ENCODE peak calls at places on chromosomes 3 and 15, in six cellular contexts. W, D, A, V, L and Q are unnamed samples.

GRCh38 chr15:99485992-99486370 is 79.8 kb upstream of the MEF2A start:
- DNase-seq in W (no peak), D (no peak), A (peak; percentile 34), V (no peak), L (no peak), Q (peak; percentile 67)

GRCh38 chr3:40226636-40227035 is 82.9 kb upstream of the EIF1B start:
- DNase-seq in W (no peak), D (no peak), A (no peak), V (no peak), L (no peak), Q (no peak)

GRCh38 chr15:85722374-85722773 is 72.4 kb downstream of the KLHL25 start:
- DNase-seq in W (no peak), D (no peak), A (no peak), V (no peak), L (no peak), Q (no peak)

GRCh38 chr3:26657406-26657976 is 34.9 kb downstream of the LRRC3B start:
- DNase-seq in W (no peak), D (no peak), A (no peak), V (no peak), L (no peak), Q (no peak)

GRCh38 chr3:40975711-40976121 is 223.6 kb upstream of the CTNNB1 start:
- DNase-seq in W (no peak), D (no peak), A (peak; percentile 39), V (no peak), L (no peak), Q (no peak)

GRCh38 chr15:70156781-70157261 is 59.1 kb upstream of the TLE3 start:
- DNase-seq in W (no peak), D (no peak), A (peak; percentile 68), V (peak; percentile 58), L (no peak), Q (peak; percentile 81)

GRCh38 chr3:14716593-14716992 is 41.7 kb downstream of the C3orf20 start:
- DNase-seq in W (no peak), D (no peak), A (no peak), V (no peak), L (no peak), Q (no peak)

GRCh38 chr3:69282191-69282590 is 103.7 kb downstream of the FRMD4B start:
- DNase-seq in W (no peak), D (no peak), A (no peak), V (no peak), L (no peak), Q (no peak)

GRCh38 chr3:101676219-101676764 is 640 bp downstream of the ZBTB11 start:
- DNase-seq in W (peak; percentile 98), D (no peak), A (peak; percentile 98), V (peak; percentile 91), L (peak; percentile 92), Q (peak; percentile 96)

GRCh38 chr3:141100112-141100511 is 49.0 kb downstream of the SPSB4 start:
- DNase-seq in W (no peak), D (no peak), A (no peak), V (no peak), L (no peak), Q (no peak)

GRCh38 chr15:41928637-41929620 is 35.1 kb upstream of the SPTBN5 start:
- DNase-seq in W (no peak), D (no peak), A (no peak), V (peak; percentile 66), L (peak; percentile 67), Q (no peak)

GRCh38 chr15:45169608-45170480 is 17.9 kb downstream of the SHF start:
- DNase-seq in W (no peak), D (no peak), A (no peak), V (no peak), L (no peak), Q (no peak)

GRCh38 chr15:45166792-45167630 is 20.8 kb downstream of the SHF start:
- DNase-seq in W (peak; percentile 91), D (peak; percentile 53), A (peak; percentile 91), V (peak; percentile 89), L (peak; percentile 88), Q (peak; percentile 49)

GRCh38 chr15:45168286-45168685 is 19.5 kb downstream of the SHF start:
- DNase-seq in W (no peak), D (no peak), A (no peak), V (no peak), L (no peak), Q (no peak)

GRCh38 chr15:45167631-45168205 is 20.0 kb downstream of the SHF start:
- DNase-seq in W (no peak), D (no peak), A (no peak), V (no peak), L (no peak), Q (no peak)

DNA sequence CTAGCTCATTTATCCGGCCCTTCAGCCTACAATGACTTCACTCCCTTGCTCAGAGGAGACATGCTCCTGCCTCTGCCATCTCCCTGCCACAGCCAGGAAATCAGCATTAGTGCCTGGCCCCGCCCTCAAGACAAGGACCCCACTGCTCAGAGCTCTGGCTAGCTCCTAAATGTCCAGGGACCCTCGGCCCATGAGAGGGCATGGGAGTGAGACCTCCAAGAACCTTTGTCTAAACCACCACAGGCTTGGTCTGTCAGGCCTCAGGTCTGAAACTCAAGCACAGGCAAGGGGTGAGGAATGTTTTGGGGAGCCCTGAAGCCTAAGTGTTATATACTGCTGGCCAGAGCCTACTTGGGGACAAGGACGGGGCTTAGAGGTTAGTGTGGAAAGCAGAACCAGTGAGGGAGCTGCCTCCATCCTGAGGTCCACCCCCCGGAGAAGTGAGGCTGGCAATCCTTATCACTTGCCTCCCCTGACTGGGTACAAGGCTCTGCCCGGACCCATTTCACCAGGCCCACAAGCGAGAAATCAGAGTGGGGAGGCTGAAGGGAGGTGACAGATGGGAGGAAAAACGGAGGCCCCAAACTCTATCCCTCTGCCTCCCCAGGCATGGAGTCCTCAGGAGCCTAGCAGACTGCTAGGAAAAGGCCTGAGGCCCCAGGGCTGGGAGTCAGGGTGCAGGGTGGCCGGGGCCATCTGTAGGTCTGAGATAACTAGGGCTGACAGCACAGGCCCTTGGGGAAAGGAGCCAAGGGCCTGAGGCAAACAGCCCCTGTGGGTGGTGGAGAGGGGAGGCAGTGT is 18.8 kb downstream of the SHF start:
- DNase-seq in W (no peak), D (no peak), A (no peak), V (no peak), L (no peak), Q (no peak)
- H3K27ac ChIP-seq in W (no peak overlapping the region), D (peak overlapping the region; percentile 21), A (peak overlapping the region; percentile 65), V (peak overlapping the region; percentile 97), L (no peak overlapping the region), Q (peak overlapping the region; percentile 97)

GRCh38 chr3:146928421-146929059 is 323.4 kb upstream of the PLSCR5 start:
- DNase-seq in W (no peak), D (no peak), A (no peak), V (no peak), L (no peak), Q (no peak)
- H3K4me1 ChIP-seq in W (no peaks in the 10 kb centered on the region), D (no peaks in the 10 kb centered on the region), A (no peaks in the 10 kb centered on the region), V (no peaks in the 10 kb centered on the region), L (no peaks in the 10 kb centered on the region), Q (no peaks in the 10 kb centered on the region)

GRCh38 chr15:31339558-31339895 is 12.9 kb downstream of the KLF13 start:
- DNase-seq in W (no peak), D (no peak), A (no peak), V (no peak), L (no peak), Q (no peak)

GRCh38 chr15:31338318-31338878 is 11.8 kb downstream of the KLF13 start:
- DNase-seq in W (no peak), D (no peak), A (peak; percentile 14), V (no peak), L (peak; percentile 67), Q (no peak)

GRCh38 chr15:31337352-31338031 is 10.9 kb downstream of the KLF13 start:
- DNase-seq in W (no peak), D (no peak), A (no peak), V (no peak), L (no peak), Q (no peak)

GRCh38 chr15:31340047-31340446 is 13.4 kb downstream of the KLF13 start:
- DNase-seq in W (no peak), D (no peak), A (no peak), V (no peak), L (no peak), Q (no peak)

GRCh38 chr15:31338879-31339557 is 12.4 kb downstream of the KLF13 start:
- DNase-seq in W (peak; percentile 58), D (no peak), A (peak; percentile 86), V (peak; percentile 79), L (peak; percentile 57), Q (no peak)
- H3K4me3 ChIP-seq in W (no peak overlapping the region), D (peak overlapping the region; percentile 22), A (no peak overlapping the region), V (no peak overlapping the region), L (no peak overlapping the region), Q (no peak overlapping the region)

GRCh38 chr15:67501177-67501835 is 19.6 kb upstream of the C15orf61 start:
- DNase-seq in W (peak; percentile 30), D (no peak), A (peak; percentile 55), V (no peak), L (no peak), Q (no peak)

GRCh38 chr15:67504796-67505195 is 16.1 kb upstream of the C15orf61 start:
- DNase-seq in W (no peak), D (no peak), A (no peak), V (no peak), L (no peak), Q (no peak)

GRCh38 chr15:67505675-67506572 is 15.0 kb upstream of the C15orf61 start:
- DNase-seq in W (no peak), D (no peak), A (no peak), V (no peak), L (no peak), Q (no peak)

GRCh38 chr15:67501836-67502461 is 19.0 kb upstream of the C15orf61 start:
- DNase-seq in W (no peak), D (no peak), A (no peak), V (no peak), L (no peak), Q (no peak)

GRCh38 chr15:67504061-67504460 is 16.9 kb upstream of the C15orf61 start:
- DNase-seq in W (no peak), D (no peak), A (no peak), V (no peak), L (no peak), Q (no peak)
- H3K27ac ChIP-seq in W (no peak overlapping the region), D (no peak overlapping the region), A (no peak overlapping the region), V (no peak overlapping the region), L (no peak overlapping the region), Q (no peak overlapping the region)

GRCh38 chr3:127690106-127690505 is 17.4 kb downstream of the ABTB1 start:
- DNase-seq in W (peak; percentile 48), D (no peak), A (peak; percentile 65), V (peak; percentile 22), L (no peak), Q (no peak)
- H3K4me1 ChIP-seq in W (peaks cover 21% of the 10 kb centered on the region), D (peaks cover 17% of the 10 kb centered on the region), A (no peaks in the 10 kb centered on the region), V (peaks cover 42% of the 10 kb centered on the region), L (no peaks in the 10 kb centered on the region), Q (peaks cover 32% of the 10 kb centered on the region)

GRCh38 chr15:84112025-84112424 is 123.5 kb upstream of the GOLGA6L4 start:
- DNase-seq in W (peak; percentile 32), D (no peak), A (peak; percentile 15), V (no peak), L (no peak), Q (no peak)

GRCh38 chr15:84108725-84109124 is 126.8 kb upstream of the GOLGA6L4 start:
- DNase-seq in W (no peak), D (no peak), A (peak; percentile 34), V (no peak), L (no peak), Q (no peak)

DNA sequence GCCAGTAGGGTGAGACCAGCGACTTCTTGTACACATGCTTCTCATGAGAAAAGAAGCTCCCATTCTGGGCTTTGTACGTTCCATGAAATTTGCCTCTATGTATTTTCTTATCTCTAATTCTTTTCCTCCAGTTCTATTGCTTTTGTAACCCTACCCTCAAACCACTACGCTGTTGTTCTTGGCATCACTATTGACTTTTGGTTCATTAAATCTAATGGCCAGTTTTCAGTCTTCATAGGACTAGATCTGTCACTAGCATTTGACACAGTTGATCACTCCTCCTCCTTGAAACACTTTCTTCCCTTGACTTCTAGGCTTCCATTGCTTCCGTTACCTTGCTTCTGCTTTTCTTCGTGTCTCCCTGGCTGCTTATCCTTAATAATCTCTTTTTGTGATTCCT is 121.7 kb upstream of the GOLGA6L4 start:
- DNase-seq in W (no peak), D (no peak), A (no peak), V (no peak), L (no peak), Q (no peak)
- H3K4me3 ChIP-seq in W (no peak overlapping the region), D (no peak overlapping the region), A (no peak overlapping the region), V (no peak overlapping the region), L (no peak overlapping the region), Q (no peak overlapping the region)